ENCODE peak calls at places on chromosomes 2 and 18, in nine cellular contexts. N is HL-60; H is brain microvascular endothelial cell; O is activated T-helper 1 cell treated with anti-CD3 and anti-CD28 coated beads, Interleukin-2, amount 50 U/mL, for 16 hours; R is fibroblast of mammary gland; Q is AG04450; K is H54; P is ELR; Z is WTC11. C is an unnamed sample.

GRCh38 chr2:34578641-34579040 is 979.5 kb upstream of the FAM98A start:
- DNase-seq in N (no peak), H (no peak), O (no peak), R (no peak), Q (no peak), K (no peak), P (no peak), Z (no peak), C (no peak)

GRCh38 chr2:86800856-86801567 is 10.3 kb upstream of the CD8A start:
- DNase-seq in N (no peak), H (no peak), O (no peak), R (no peak), Q (no peak), K (no peak), P (no peak), Z (no peak), C (no peak)

GRCh38 chr2:21656330-21657075 is 532.7 kb downstream of the TDRD15 start:
- DNase-seq in N (no peak), H (no peak), O (no peak), R (no peak), Q (no peak), K (no peak), P (no peak), Z (no peak), C (no peak)

GRCh38 chr2:55018619-55019018 is 31.6 kb downstream of the RTN4 start:
- DNase-seq in N (no peak), H (no peak), O (no peak), R (no peak), Q (no peak), K (no peak), P (no peak), Z (no peak), C (no peak)

GRCh38 chr2:224036731-224037376 is 2.2 kb downstream of the SERPINE2 start:
- DNase-seq in N (no peak), H (no peak), O (no peak), R (peak; percentile 10), Q (no peak), K (peak; percentile 57), P (peak; percentile 19), Z (no peak), C (no peak)

GRCh38 chr2:226903179-226903578 is 67.3 kb downstream of the RHBDD1 start:
- DNase-seq in N (no peak), H (peak; percentile 88), O (no peak), R (peak; percentile 91), Q (peak; percentile 67), K (peak; percentile 56), P (peak; percentile 94), Z (no peak), C (no peak)

GRCh38 chr2:143375376-143375880 is 246.2 kb downstream of the ARHGAP15 start:
- DNase-seq in N (no peak), H (peak; percentile 40), O (no peak), R (no peak), Q (no peak), K (no peak), P (no peak), Z (no peak), C (no peak)

GRCh38 chr2:238098854-238099708 is 1.1 kb upstream of the ESPNL start:
- DNase-seq in N (no peak), H (no peak), O (no peak), R (no peak), Q (no peak), K (no peak), P (no peak), Z (no peak), C (no peak)

GRCh38 chr18:9062418-9062751 is 40.1 kb upstream of the NDUFV2 start:
- DNase-seq in N (no peak), H (no peak), O (no peak), R (no peak), Q (no peak), K (no peak), P (no peak), Z (no peak), C (no peak)

GRCh38 chr2:54773838-54774237 is 50.4 kb downstream of the EML6 start:
- DNase-seq in N (no peak), H (no peak), O (no peak), R (peak; percentile 20), Q (no peak), K (no peak), P (peak; percentile 49), Z (peak; percentile 50), C (no peak)

GRCh38 chr2:70118798-70119454 is 31.6 kb downstream of the PCBP1 start:
- DNase-seq in N (peak; percentile 58), H (no peak), O (no peak), R (no peak), Q (no peak), K (no peak), P (no peak), Z (peak; percentile 43), C (no peak)

GRCh38 chr2:47072018-47072691 is 83.0 kb downstream of the STPG4 start:
- DNase-seq in N (no peak), H (peak; percentile 80), O (no peak), R (peak; percentile 99), Q (no peak), K (no peak), P (no peak), Z (peak; percentile 36), C (no peak)

GRCh38 chr2:1223791-1224190 is 189.5 kb upstream of the TPO start:
- DNase-seq in N (no peak), H (no peak), O (no peak), R (no peak), Q (no peak), K (no peak), P (no peak), Z (no peak), C (no peak)

GRCh38 chr2:14756122-14756541 is 123.6 kb downstream of the LRATD1 start:
- DNase-seq in N (no peak), H (no peak), O (no peak), R (peak; percentile 74), Q (peak; percentile 3), K (no peak), P (peak; percentile 64), Z (no peak), C (no peak)

GRCh38 chr2:16318474-16319195 is 347.0 kb downstream of the CYRIA start:
- DNase-seq in N (peak; percentile 18), H (no peak), O (no peak), R (no peak), Q (no peak), K (no peak), P (no peak), Z (no peak), C (no peak)

GRCh38 chr18:23143871-23144270 is 8.6 kb downstream of the CABLES1 start:
- DNase-seq in N (peak; percentile 81), H (no peak), O (no peak), R (no peak), Q (no peak), K (no peak), P (no peak), Z (no peak), C (no peak)

GRCh38 chr18:48108136-48108535 is 177.7 kb upstream of the SMAD2 start:
- DNase-seq in N (peak; percentile 41), H (no peak), O (no peak), R (no peak), Q (no peak), K (no peak), P (no peak), Z (no peak), C (no peak)

GRCh38 chr18:363327-364115 is 95.7 kb upstream of the THOC1 start:
- DNase-seq in N (peak; percentile 59), H (no peak), O (no peak), R (peak; percentile 94), Q (no peak), K (no peak), P (peak; percentile 64), Z (no peak), C (no peak)

GRCh38 chr18:79681484-79682387 is 2.1 kb downstream of the CTDP1 start:
- DNase-seq in N (peak; percentile 97), H (no peak), O (no peak), R (no peak), Q (no peak), K (no peak), P (no peak), Z (no peak), C (peak; percentile 28)

GRCh38 chr18:25365242-25365641 is 13.3 kb upstream of the ZNF521 start:
- DNase-seq in N (no peak), H (no peak), O (no peak), R (no peak), Q (no peak), K (no peak), P (no peak), Z (no peak), C (no peak)

GRCh38 chr2:27776097-27776496 is 4.6 kb downstream of the MRPL33 start:
- DNase-seq in N (no peak), H (no peak), O (no peak), R (peak; percentile 63), Q (no peak), K (no peak), P (peak; percentile 79), Z (no peak), C (no peak)

GRCh38 chr2:143217512-143218136 is 88.4 kb downstream of the ARHGAP15 start:
- DNase-seq in N (peak; percentile 52), H (no peak), O (no peak), R (no peak), Q (no peak), K (no peak), P (no peak), Z (no peak), C (no peak)

GRCh38 chr2:111712361-111712760 is 171.6 kb downstream of the ANAPC1 start:
- DNase-seq in N (no peak), H (no peak), O (no peak), R (no peak), Q (no peak), K (no peak), P (no peak), Z (no peak), C (no peak)

GRCh38 chr18:72762505-72763122 is 105.2 kb downstream of the NETO1 start:
- DNase-seq in N (peak; percentile 35), H (peak; percentile 13), O (no peak), R (peak; percentile 74), Q (peak; percentile 59), K (no peak), P (peak; percentile 56), Z (no peak), C (no peak)

GRCh38 chr2:74553892-74554820 is at the start of the genes DOK1 and LOXL3:
- DNase-seq in N (peak; percentile 86), H (peak; percentile 80), O (peak; percentile 67), R (peak; percentile 84), Q (peak; percentile 83), K (peak; percentile 90), P (peak; percentile 89), Z (peak; percentile 85), C (peak; percentile 74)

GRCh38 chr2:14633031-14633430 is 514 bp downstream of the LRATD1 start:
- DNase-seq in N (no peak), H (no peak), O (no peak), R (no peak), Q (no peak), K (no peak), P (peak; percentile 19), Z (peak; percentile 14), C (no peak)

GRCh38 chr2:50395510-50396300 is 636.2 kb downstream of the NRXN1 start:
- DNase-seq in N (no peak), H (no peak), O (no peak), R (no peak), Q (no peak), K (no peak), P (no peak), Z (no peak), C (no peak)

GRCh38 chr2:203534486-203535077 is 519 bp downstream of the RAPH1 start:
- DNase-seq in N (no peak), H (peak; percentile 13), O (no peak), R (no peak), Q (no peak), K (no peak), P (peak; percentile 44), Z (no peak), C (peak; percentile 21)

GRCh38 chr18:55013685-55014084 is 54.4 kb upstream of the CCDC68 start:
- DNase-seq in N (no peak), H (no peak), O (no peak), R (no peak), Q (no peak), K (no peak), P (no peak), Z (no peak), C (no peak)

GRCh38 chr18:36464126-36464651 is 166.7 kb downstream of the FHOD3 start:
- DNase-seq in N (no peak), H (no peak), O (no peak), R (no peak), Q (no peak), K (no peak), P (no peak), Z (no peak), C (no peak)

GRCh38 chr2:208269091-208269490 is 3.0 kb downstream of the PIKFYVE start:
- DNase-seq in N (no peak), H (no peak), O (no peak), R (no peak), Q (no peak), K (no peak), P (peak; percentile 15), Z (no peak), C (no peak)